ENCODE peak calls at places on chromosomes 12 and 14, in ten cellular contexts. H is CD8-positive, alpha-beta T cell; Z is thyroid gland; F is prostate gland; G is IMR-90; V is SJCRH30; N is Caco-2; P is K562; T is mucosa of descending colon; A is HCT116. Q is an unnamed sample. For H3K4me1, the result is how much of the 10 kb centered on the place peaks cover.

GRCh38 chr12:5204831-5205230 is 161.2 kb downstream of the KCNA5 start:
- DNase-seq in H (no peak), Z (no peak), F (no peak), G (no peak), V (no peak), N (no peak), P (no peak), T (no peak), A (no peak), Q (no peak)

GRCh38 chr14:72824051-72824450 is 69.8 kb downstream of the DPF3 start:
- DNase-seq in H (no peak), Z (no peak), F (no peak), G (no peak), V (no peak), N (no peak), P (no peak), T (no peak), A (no peak), Q (no peak)

GRCh38 chr14:94500264-94500663 is 9.0 kb downstream of the SERPINA12 start:
- DNase-seq in H (no peak), Z (no peak), F (no peak), G (no peak), V (no peak), N (no peak), P (no peak), T (no peak), A (no peak), Q (no peak)

GRCh38 chr12:48794870-48795269 is 6.0 kb upstream of the ADCY6 start:
- DNase-seq in H (no peak), Z (no peak), F (no peak), G (peak), V (no peak), N (peak), P (no peak), T (no peak), A (no peak), Q (peak)

GRCh38 chr12:96500686-96501085 is 11.3 kb downstream of the CFAP54 start:
- DNase-seq in H (no peak), Z (no peak), F (no peak), G (peak), V (no peak), N (no peak), P (no peak), T (no peak), A (no peak), Q (no peak)

GRCh38 chr12:103697912-103698751 is 111.1 kb downstream of the STAB2 start:
- DNase-seq in H (no peak), Z (no peak), F (no peak), G (no peak), V (no peak), N (no peak), P (no peak), T (no peak), A (no peak), Q (no peak)

GRCh38 chr12:104526751-104527150 is 70.0 kb downstream of the CHST11 start:
- DNase-seq in H (no peak), Z (no peak), F (no peak), G (no peak), V (no peak), N (no peak), P (no peak), T (no peak), A (no peak), Q (no peak)

GRCh38 chr12:19282133-19282532 is 152.6 kb downstream of the PLEKHA5 start:
- DNase-seq in H (no peak), Z (no peak), F (no peak), G (no peak), V (no peak), N (no peak), P (no peak), T (no peak), A (no peak), Q (no peak)

GRCh38 chr14:51716610-51717009 is 64.9 kb downstream of the FRMD6 start:
- DNase-seq in H (no peak), Z (no peak), F (no peak), G (peak), V (no peak), N (no peak), P (no peak), T (no peak), A (no peak), Q (no peak)

GRCh38 chr12:46214668-46215429 is 54.0 kb downstream of the SLC38A1 start:
- DNase-seq in H (peak), Z (no peak), F (no peak), G (peak), V (no peak), N (no peak), P (no peak), T (peak), A (no peak), Q (no peak)

DNA sequence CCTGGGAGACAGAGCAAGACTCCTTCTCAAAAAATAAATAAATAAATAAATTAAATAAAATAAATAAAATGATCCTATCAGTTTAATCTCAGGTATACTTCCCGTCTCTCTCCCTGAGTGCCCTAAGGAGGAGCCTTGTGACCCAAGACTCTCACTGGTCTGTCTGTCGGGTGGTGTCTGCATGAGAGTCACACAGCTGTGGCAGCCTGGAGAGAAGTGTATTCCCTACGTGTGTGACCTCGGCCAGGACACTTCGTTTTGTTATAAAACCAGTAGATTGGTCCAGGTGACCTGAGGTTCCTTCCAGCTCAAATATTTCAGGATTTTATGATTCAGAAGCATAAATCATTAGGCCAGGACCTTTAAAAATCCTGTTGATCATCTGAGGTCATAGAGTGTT is 4.8 kb downstream of the SYNE3 start:
- DNase-seq in H (no peak), Z (no peak), F (no peak), G (no peak), V (no peak), N (no peak), P (no peak), T (no peak), A (no peak), Q (no peak)
- H3K4me1 ChIP-seq in H (half or more), Z (under half), F (under half), G (under half), V (under half), N (under half), P (under half), T (under half), A (under half), Q (under half)

GRCh38 chr12:52391618-52392002 is 6.2 kb upstream of the KRT84 start:
- DNase-seq in H (no peak), Z (peak), F (no peak), G (no peak), V (peak), N (no peak), P (no peak), T (no peak), A (no peak), Q (no peak)
- H3K4me3 ChIP-seq in H (no peak), Z (no peak), F (no peak), G (no peak), V (no peak), N (no peak), P (no peak), T (no peak), A (no peak), Q (no peak)

GRCh38 chr12:117096643-117097042 is 2.6 kb downstream of the TESC start:
- DNase-seq in H (no peak), Z (no peak), F (no peak), G (no peak), V (no peak), N (no peak), P (no peak), T (no peak), A (no peak), Q (no peak)
- H3K4me1 ChIP-seq in H (under half), Z (under half), F (under half), G (under half), V (under half), N (under half), P (under half), T (under half), A (under half), Q (under half)

DNA sequence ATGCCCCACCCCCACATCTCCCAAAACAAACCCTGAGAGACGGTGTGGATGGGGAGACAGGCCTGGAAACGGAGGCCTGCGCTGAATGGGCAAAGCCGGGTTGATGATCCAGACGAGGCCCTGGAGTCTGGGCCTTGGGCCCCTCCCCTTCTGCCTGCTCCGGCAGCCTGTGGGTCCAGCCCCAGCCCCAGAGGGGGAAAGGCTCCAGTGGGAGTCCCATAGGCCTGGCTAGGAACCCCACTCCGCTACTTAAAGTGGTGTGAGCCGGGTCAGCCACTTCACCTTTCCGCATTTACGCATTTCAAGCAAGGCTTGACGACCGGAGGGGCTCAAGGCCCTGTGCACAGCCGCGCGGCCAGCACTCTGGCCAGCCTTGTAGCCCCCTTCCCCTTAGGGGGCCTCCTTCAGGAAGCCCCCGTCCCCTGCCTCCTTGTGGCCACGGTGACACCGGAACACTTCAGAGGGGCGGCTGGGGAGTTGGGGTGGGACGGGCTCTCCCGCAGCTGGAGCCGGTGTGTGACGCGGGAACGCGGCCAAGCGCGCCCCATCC is 608 bp upstream of the TNFAIP2 start:
- DNase-seq in H (no peak), Z (no peak), F (no peak), G (no peak), V (peak), N (no peak), P (no peak), T (peak), A (no peak), Q (peak)
- H3K4me3 ChIP-seq in H (no peak), Z (no peak), F (peak), G (no peak), V (peak), N (no peak), P (peak), T (no peak), A (peak), Q (peak)

GRCh38 chr14:104797112-104798044 is 1.8 kb upstream of the AKT1 start:
- DNase-seq in H (no peak), Z (peak), F (no peak), G (no peak), V (peak), N (peak), P (no peak), T (peak), A (no peak), Q (no peak)

GRCh38 chr14:104794641-104795467 is 694 bp downstream of the AKT1 start:
- DNase-seq in H (no peak), Z (peak), F (no peak), G (peak), V (peak), N (peak), P (peak), T (no peak), A (no peak), Q (peak)

GRCh38 chr14:104795468-104795780 is at the start of gene AKT1:
- DNase-seq in H (no peak), Z (no peak), F (no peak), G (no peak), V (no peak), N (no peak), P (peak), T (no peak), A (no peak), Q (no peak)

GRCh38 chr14:104796682-104797081 is 1.1 kb upstream of the AKT1 start:
- DNase-seq in H (no peak), Z (peak), F (no peak), G (no peak), V (no peak), N (no peak), P (no peak), T (no peak), A (no peak), Q (no peak)

GRCh38 chr14:104795781-104796681 is 483 bp upstream of the AKT1 start:
- DNase-seq in H (peak), Z (peak), F (no peak), G (no peak), V (no peak), N (peak), P (peak), T (peak), A (no peak), Q (no peak)
- H3K4me1 ChIP-seq in H (under half), Z (half or more), F (under half), G (under half), V (under half), N (under half), P (half or more), T (under half), A (under half), Q (under half)

GRCh38 chr12:81079280-81080076 is 1.6 kb downstream of the ACSS3 start:
- DNase-seq in H (no peak), Z (no peak), F (no peak), G (no peak), V (no peak), N (no peak), P (no peak), T (no peak), A (no peak), Q (no peak)

GRCh38 chr12:81077329-81077685 is 572 bp upstream of the ACSS3 start:
- DNase-seq in H (no peak), Z (peak), F (no peak), G (no peak), V (peak), N (no peak), P (no peak), T (no peak), A (no peak), Q (no peak)

GRCh38 chr12:81078469-81079196 is 754 bp downstream of the ACSS3 start:
- DNase-seq in H (no peak), Z (peak), F (peak), G (peak), V (peak), N (no peak), P (no peak), T (no peak), A (no peak), Q (no peak)

GRCh38 chr12:81075539-81075938 is 2.3 kb upstream of the ACSS3 start:
- DNase-seq in H (no peak), Z (no peak), F (no peak), G (no peak), V (no peak), N (no peak), P (no peak), T (no peak), A (no peak), Q (no peak)

GRCh38 chr12:81077686-81078441 is at the start of gene ACSS3:
- DNase-seq in H (no peak), Z (peak), F (peak), G (no peak), V (peak), N (no peak), P (no peak), T (no peak), A (no peak), Q (peak)
- H3K4me3 ChIP-seq in H (no peak), Z (peak), F (peak), G (peak), V (peak), N (no peak), P (no peak), T (peak), A (no peak), Q (peak)

GRCh38 chr12:108833757-108834472 is 23.5 kb downstream of the SSH1 start:
- DNase-seq in H (no peak), Z (peak), F (no peak), G (peak), V (peak), N (no peak), P (no peak), T (no peak), A (no peak), Q (no peak)
- H3K4me1 ChIP-seq in H (under half), Z (half or more), F (under half), G (under half), V (under half), N (under half), P (under half), T (under half), A (half or more), Q (under half)

GRCh38 chr14:75933712-75934296 is 48.0 kb downstream of the TGFB3 start:
- DNase-seq in H (no peak), Z (no peak), F (no peak), G (no peak), V (no peak), N (no peak), P (peak), T (no peak), A (no peak), Q (no peak)

GRCh38 chr14:75927564-75928087 is 54.2 kb downstream of the TGFB3 start:
- DNase-seq in H (no peak), Z (no peak), F (no peak), G (no peak), V (peak), N (no peak), P (no peak), T (no peak), A (no peak), Q (no peak)

GRCh38 chr14:75926431-75926830 is 55.4 kb downstream of the TGFB3 start:
- DNase-seq in H (no peak), Z (no peak), F (no peak), G (no peak), V (no peak), N (no peak), P (no peak), T (no peak), A (no peak), Q (no peak)

DNA sequence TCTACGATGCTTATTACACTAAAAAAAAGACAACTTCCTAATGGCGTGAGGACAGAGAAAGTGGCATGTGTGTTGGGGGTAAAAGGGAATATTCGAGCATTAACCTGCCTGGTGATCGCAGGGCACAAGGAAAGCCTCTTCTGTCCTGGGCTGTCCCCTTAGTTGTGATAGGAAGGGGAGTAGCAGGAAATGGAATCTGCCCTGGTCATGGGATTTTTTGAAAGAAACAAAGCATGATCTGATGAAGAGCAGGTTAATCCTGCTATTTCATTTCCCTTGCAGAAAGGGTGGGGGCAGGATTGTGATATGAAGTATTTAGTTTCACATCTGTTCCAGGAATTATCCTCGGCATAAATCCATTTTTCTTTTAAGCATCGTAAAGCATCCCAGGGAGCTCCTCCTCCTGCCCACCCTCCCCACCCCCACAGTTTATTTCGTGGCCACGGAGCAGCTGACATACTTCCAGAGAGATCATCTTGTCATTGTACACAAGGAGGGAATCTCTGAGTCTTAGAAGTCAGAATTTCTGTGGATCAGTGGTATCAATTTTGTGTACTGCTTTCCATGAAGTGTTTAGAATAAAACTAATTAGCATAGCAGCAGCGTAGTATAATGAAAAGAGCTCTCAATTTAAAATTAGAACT is 53.1 kb downstream of the TGFB3 start:
- DNase-seq in H (no peak), Z (no peak), F (no peak), G (peak), V (peak), N (no peak), P (no peak), T (no peak), A (no peak), Q (no peak)
- H3K4me3 ChIP-seq in H (no peak), Z (no peak), F (no peak), G (no peak), V (peak), N (no peak), P (no peak), T (no peak), A (no peak), Q (no peak)

GRCh38 chr14:50394713-50395112 is 2.0 kb downstream of the CDKL1 start:
- DNase-seq in H (no peak), Z (no peak), F (no peak), G (no peak), V (no peak), N (no peak), P (no peak), T (no peak), A (no peak), Q (no peak)
- H3K4me1 ChIP-seq in H (under half), Z (under half), F (under half), G (under half), V (under half), N (under half), P (under half), T (under half), A (under half), Q (under half)

GRCh38 chr12:10384191-10384590 is 5.7 kb downstream of the KLRK1 start:
- DNase-seq in H (no peak), Z (no peak), F (no peak), G (no peak), V (no peak), N (no peak), P (no peak), T (no peak), A (no peak), Q (no peak)
- H3K4me3 ChIP-seq in H (peak), Z (no peak), F (no peak), G (no peak), V (no peak), N (no peak), P (no peak), T (no peak), A (no peak), Q (no peak)

Q was measured in PC-9.